ENCODE peak calls at places on chromosomes 2 and 18, in ten cellular contexts. A is psoas muscle; Z is B cell; L is left ventricle myocardium inferior; K is activated CD4-positive, alpha-beta T cell treated with anti-CD3 and anti-CD28 coated beads, Interleukin-2, amount 10 ng/mL, durations not matched to agents 7 days and 5 days; J is tibial nerve; W is stimulated activated CD8-positive, alpha-beta memory T cell treated with anti-CD3 and anti-CD28 coated beads, Interleukin-7, amount 100 ng/mL, for 1 hour; X is HepG2; O is cerebellar cortex; V is GM19239. Y is an unnamed sample.

GRCh38 chr2:28346587-28346986 is 46.1 kb upstream of the FOSL2 start:
- DNase-seq in W (no peak), A (peak; percentile 79), X (no peak), J (no peak), K (no peak), Z (no peak), L (peak; percentile 8), V (no peak), O (no peak), Y (no peak)

GRCh38 chr2:107064750-107065149 is 178.8 kb upstream of the ST6GAL2 start:
- DNase-seq in L (no peak), W (no peak), V (no peak), Z (no peak), K (no peak), A (no peak), X (no peak), O (no peak), J (no peak), Y (no peak)

GRCh38 chr18:58180738-58181353 is 136.8 kb downstream of the NEDD4L start:
- DNase-seq in K (peak; percentile 66), V (peak; percentile 77), W (peak; percentile 31), J (peak; percentile 25), L (no peak), A (no peak), X (peak; percentile 37), Z (peak; percentile 73), O (peak; percentile 80), Y (peak; percentile 43)

GRCh38 chr18:46555213-46555612 is 101.8 kb downstream of the LOXHD1 start:
- DNase-seq in X (peak; percentile 9), J (no peak), K (no peak), A (no peak), W (no peak), L (no peak), V (no peak), Z (no peak), O (no peak), Y (peak; percentile 97)

GRCh38 chr2:239189711-239190131 is 211.1 kb downstream of the HDAC4 start:
- DNase-seq in V (no peak), X (no peak), O (no peak), J (no peak), L (peak; percentile 12), A (no peak), K (no peak), Z (no peak), W (no peak), Y (no peak)

GRCh38 chr2:20470211-20470610 is 23.3 kb downstream of the RHOB start:
- DNase-seq in W (no peak), V (no peak), X (no peak), O (no peak), A (no peak), L (no peak), K (no peak), J (no peak), Z (no peak), Y (no peak)

GRCh38 chr2:173881466-173881865 is 83.7 kb downstream of the SP3 start:
- DNase-seq in K (no peak), V (no peak), L (no peak), A (no peak), Z (no peak), O (peak; percentile 77), J (no peak), W (no peak), X (no peak), Y (peak; percentile 19)

GRCh38 chr2:148730085-148730484 is 85.5 kb downstream of the EPC2 start:
- DNase-seq in L (no peak), O (no peak), K (no peak), X (no peak), J (no peak), Z (no peak), A (no peak), V (no peak), W (no peak), Y (no peak)

GRCh38 chr2:189111063-189111715 is 68.4 kb downstream of the COL5A2 start:
- DNase-seq in V (no peak), X (no peak), K (no peak), L (no peak), Z (no peak), A (no peak), O (no peak), J (no peak), W (no peak), Y (no peak)

GRCh38 chr2:164910091-164910899 is 45.0 kb downstream of the SLC38A11 start:
- DNase-seq in Z (peak; percentile 37), O (no peak), X (peak; percentile 63), V (no peak), A (no peak), L (no peak), J (no peak), K (peak; percentile 50), W (no peak), Y (no peak)

GRCh38 chr18:63997606-63998005 is 27.7 kb downstream of the SERPINB8 start:
- DNase-seq in V (no peak), A (no peak), X (no peak), L (no peak), W (no peak), O (no peak), Z (no peak), J (no peak), K (no peak), Y (no peak)

GRCh38 chr2:219410390-219410789 is 7.8 kb upstream of the DES start:
- DNase-seq in Z (no peak), K (no peak), X (no peak), L (no peak), O (no peak), J (no peak), W (no peak), V (no peak), A (no peak), Y (no peak)

GRCh38 chr2:196341318-196341841 is 170.0 kb upstream of the STK17B start:
- DNase-seq in L (no peak), V (no peak), Z (no peak), K (no peak), J (no peak), W (no peak), X (no peak), A (no peak), O (no peak), Y (no peak)

GRCh38 chr2:200625958-200626363 is 40.1 kb downstream of the AOX1 start:
- DNase-seq in X (no peak), W (no peak), K (no peak), A (no peak), O (no peak), Z (no peak), J (no peak), L (no peak), V (no peak), Y (no peak)

GRCh38 chr2:124921221-124921620 is 896.1 kb downstream of the CNTNAP5 start:
- DNase-seq in V (no peak), A (no peak), K (no peak), J (no peak), X (no peak), Z (no peak), W (no peak), O (no peak), L (no peak), Y (no peak)

GRCh38 chr2:166163775-166164174 is 36.0 kb upstream of the SCN1A start:
- DNase-seq in Z (no peak), K (no peak), W (no peak), O (no peak), A (no peak), J (no peak), X (peak; percentile 76), V (no peak), L (no peak), Y (no peak)

GRCh38 chr2:101843048-101843447 is 145.5 kb downstream of the MAP4K4 start:
- DNase-seq in A (peak; percentile 37), Z (no peak), W (no peak), J (peak; percentile 25), K (no peak), X (no peak), O (no peak), V (no peak), L (no peak), Y (no peak)

GRCh38 chr2:200788129-200788718 is 23.5 kb upstream of the BZW1 start:
- DNase-seq in W (no peak), K (no peak), Z (no peak), A (no peak), L (no peak), O (no peak), V (no peak), X (no peak), J (no peak), Y (no peak)

GRCh38 chr2:172288603-172289002 is 138.8 kb upstream of the ITGA6 start:
- DNase-seq in Z (no peak), J (no peak), L (no peak), W (no peak), V (no peak), A (no peak), K (peak; percentile 19), O (no peak), X (no peak), Y (no peak)

GRCh38 chr2:121333834-121334558 is 49.0 kb upstream of the TFCP2L1 start:
- DNase-seq in X (peak; percentile 20), J (no peak), A (no peak), K (no peak), O (no peak), V (no peak), Z (no peak), W (no peak), L (no peak), Y (no peak)

GRCh38 chr18:48833701-48834394 is 116.9 kb downstream of the SMAD7 start:
- DNase-seq in J (no peak), Z (peak; percentile 65), O (no peak), X (no peak), K (peak; percentile 73), W (no peak), A (no peak), L (no peak), V (peak; percentile 78), Y (no peak)

GRCh38 chr2:237157551-237158102 is 71.9 kb downstream of the COPS8 start:
- DNase-seq in V (no peak), Z (no peak), K (no peak), A (no peak), J (no peak), W (no peak), L (no peak), O (no peak), X (no peak), Y (no peak)

GRCh38 chr2:39708003-39708402 is 42.3 kb downstream of the TMEM178A start:
- DNase-seq in A (no peak), O (peak; percentile 72), W (no peak), L (no peak), K (no peak), Z (no peak), V (no peak), J (no peak), X (no peak), Y (no peak)

GRCh38 chr18:36441872-36442271 is 144.4 kb downstream of the FHOD3 start:
- DNase-seq in O (no peak), K (no peak), A (no peak), X (no peak), Z (no peak), L (no peak), J (no peak), V (no peak), W (no peak), Y (no peak)

GRCh38 chr2:217166241-217166640 is 306.4 kb upstream of the TNP1 start:
- DNase-seq in W (no peak), X (peak; percentile 46), K (no peak), L (no peak), V (no peak), J (no peak), A (no peak), Z (no peak), O (peak; percentile 31), Y (peak; percentile 85)

GRCh38 chr2:120422761-120423160 is 76.8 kb downstream of the INHBB start:
- DNase-seq in W (no peak), L (no peak), X (no peak), Z (no peak), O (no peak), V (no peak), A (no peak), J (no peak), K (no peak), Y (no peak)

GRCh38 chr2:45836740-45837139 is 185.3 kb downstream of the PRKCE start:
- DNase-seq in W (no peak), L (no peak), J (no peak), Z (peak; percentile 69), O (no peak), V (no peak), A (no peak), X (no peak), K (no peak), Y (no peak)

GRCh38 chr2:100409975-100410647 is 7.4 kb downstream of the CHST10 start:
- DNase-seq in Z (no peak), K (no peak), W (no peak), V (no peak), O (no peak), J (no peak), L (no peak), A (no peak), X (no peak), Y (no peak)